ENCODE peak calls at places on chromosomes 1 and 21, in five cellular contexts. One of them, this sample, is unnamed.

GRCh38 chr1:65084068-65084467 is 63.9 kb upstream of the AK4 start:
- DNase-seq in HFF-Myc: no peak
- DNase-seq in pancreas: no peak
- DNase-seq in HCT116: no peak
- DNase-seq in endodermal cell: no peak
- DNase-seq in this sample: no peak

GRCh38 chr1:33165809-33166208 is 16.0 kb downstream of the TRIM62 start:
- DNase-seq in HFF-Myc: no peak
- DNase-seq in pancreas: no peak
- DNase-seq in HCT116: no peak
- DNase-seq in endodermal cell: no peak
- DNase-seq in this sample: no peak

GRCh38 chr21:34054259-34054658 is 19.1 kb upstream of the MRPS6 start:
- DNase-seq in HFF-Myc: no peak
- DNase-seq in pancreas: no peak
- DNase-seq in HCT116: no peak
- DNase-seq in endodermal cell: no peak
- DNase-seq in this sample: no peak

GRCh38 chr1:165254376-165254775 is 102.1 kb downstream of the LMX1A start:
- DNase-seq in HFF-Myc: no peak
- DNase-seq in pancreas: no peak
- DNase-seq in HCT116: no peak
- DNase-seq in endodermal cell: no peak
- DNase-seq in this sample: no peak

GRCh38 chr1:236398538-236398937 is 4.5 kb downstream of the EDARADD start:
- DNase-seq in HFF-Myc: no peak
- DNase-seq in pancreas: no peak
- DNase-seq in HCT116: no peak
- DNase-seq in endodermal cell: no peak
- DNase-seq in this sample: no peak

GRCh38 chr21:29613877-29614276 is 315.2 kb downstream of the BACH1 start:
- DNase-seq in HFF-Myc: no peak
- DNase-seq in pancreas: no peak
- DNase-seq in HCT116: no peak
- DNase-seq in endodermal cell: no peak
- DNase-seq in this sample: no peak

GRCh38 chr21:34722684-34723300 is 54.0 kb downstream of the CLIC6 start:
- DNase-seq in HFF-Myc: no peak
- DNase-seq in pancreas: no peak
- DNase-seq in HCT116: no peak
- DNase-seq in endodermal cell: peak
- DNase-seq in this sample: no peak

GRCh38 chr1:164137273-164137947 is 421.6 kb upstream of the PBX1 start:
- DNase-seq in HFF-Myc: no peak
- DNase-seq in pancreas: no peak
- DNase-seq in HCT116: no peak
- DNase-seq in endodermal cell: no peak
- DNase-seq in this sample: no peak

GRCh38 chr1:205749094-205749825 is 722 bp downstream of the NUCKS1 start:
- DNase-seq in HFF-Myc: peak
- DNase-seq in pancreas: peak
- DNase-seq in HCT116: peak
- DNase-seq in endodermal cell: peak
- DNase-seq in this sample: peak

GRCh38 chr1:205746757-205747412 is 3.1 kb downstream of the NUCKS1 start:
- DNase-seq in HFF-Myc: no peak
- DNase-seq in pancreas: no peak
- DNase-seq in HCT116: no peak
- DNase-seq in endodermal cell: no peak
- DNase-seq in this sample: no peak

GRCh38 chr1:205748398-205749093 is 1.4 kb downstream of the NUCKS1 start:
- DNase-seq in HFF-Myc: no peak
- DNase-seq in pancreas: no peak
- DNase-seq in HCT116: no peak
- DNase-seq in endodermal cell: no peak
- DNase-seq in this sample: peak

GRCh38 chr1:205750683-205751651 is 985 bp upstream of the NUCKS1 start:
- DNase-seq in HFF-Myc: no peak
- DNase-seq in pancreas: no peak
- DNase-seq in HCT116: peak
- DNase-seq in endodermal cell: peak
- DNase-seq in this sample: no peak

DNA sequence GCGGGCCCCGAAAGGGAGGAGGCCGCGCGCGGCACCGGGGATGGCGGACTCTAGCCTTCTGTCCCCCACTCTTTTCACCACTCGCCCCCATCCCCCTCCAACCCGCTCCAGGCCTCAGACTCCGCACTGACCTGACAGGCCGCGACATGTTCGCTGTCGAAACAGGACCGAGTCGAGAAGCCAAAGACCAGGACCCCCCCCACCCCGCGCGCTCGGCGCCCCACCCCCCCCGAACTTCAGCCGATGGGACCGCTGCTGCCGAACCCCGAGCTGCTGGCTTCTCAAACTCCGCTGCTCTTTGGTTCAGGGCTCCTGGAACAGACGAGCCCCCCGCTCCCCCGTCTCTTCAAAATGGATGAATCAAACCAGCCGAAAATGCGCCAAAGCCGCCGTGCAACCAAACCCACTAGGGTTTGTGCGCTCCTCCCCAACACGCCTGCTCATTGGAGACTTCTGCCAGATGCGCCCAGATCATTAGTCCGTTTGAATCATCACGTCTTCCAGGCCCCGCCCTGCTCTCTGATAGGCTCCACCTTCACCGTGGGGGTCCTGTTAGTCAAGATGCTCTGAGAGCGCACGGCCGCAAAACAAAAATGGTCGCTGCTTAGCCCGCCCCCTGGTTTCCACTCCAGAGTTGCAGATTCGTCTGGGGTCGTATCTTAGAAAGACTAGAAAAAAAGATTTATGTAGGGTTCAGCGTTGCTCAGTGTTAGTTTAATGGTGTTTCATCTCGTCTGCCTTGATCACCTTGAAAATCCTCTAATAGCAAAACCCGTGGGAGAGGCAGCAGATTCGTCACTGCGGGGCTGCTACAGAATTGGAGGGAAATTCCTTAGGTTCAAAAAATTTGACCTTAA is at the start of gene NUCKS1:
- DNase-seq in HFF-Myc: peak
- DNase-seq in pancreas: peak
- DNase-seq in HCT116: peak
- DNase-seq in endodermal cell: peak
- DNase-seq in this sample: peak
- TF ChIP-seq CTCF in HFF-Myc: peak
- TF ChIP-seq CTCF in pancreas: no peak
- TF ChIP-seq CTCF in HCT116: no peak
- TF ChIP-seq CTCF in endodermal cell: peak
- TF ChIP-seq CTCF in this sample: peak

DNA sequence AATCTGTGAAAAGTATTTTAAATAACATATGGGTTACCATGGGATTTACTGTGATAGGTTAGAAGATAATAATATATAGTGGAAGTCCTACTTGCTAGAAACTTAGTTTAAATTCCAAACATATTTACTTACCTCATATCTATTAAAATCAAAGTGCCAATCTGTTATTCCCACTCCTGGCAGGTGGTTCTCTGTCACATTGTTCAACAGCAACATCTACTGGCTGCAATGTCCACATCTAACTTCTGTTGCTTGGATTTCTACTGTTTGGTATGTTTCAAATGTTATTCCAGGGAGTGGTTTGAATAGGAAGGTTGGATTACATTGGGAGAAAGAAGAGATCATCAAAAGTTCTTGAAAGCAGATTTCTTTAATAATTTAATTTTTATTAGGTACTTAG is 122.5 kb upstream of the NCAM2 start:
- DNase-seq in HFF-Myc: no peak
- DNase-seq in pancreas: no peak
- DNase-seq in HCT116: no peak
- DNase-seq in endodermal cell: no peak
- DNase-seq in this sample: no peak
- TF ChIP-seq CTCF in HFF-Myc: no peak
- TF ChIP-seq CTCF in pancreas: no peak
- TF ChIP-seq CTCF in HCT116: no peak
- TF ChIP-seq CTCF in endodermal cell: peak
- TF ChIP-seq CTCF in this sample: no peak

GRCh38 chr1:63316540-63316939 is 5.8 kb upstream of the FOXD3 start:
- DNase-seq in HFF-Myc: no peak
- DNase-seq in pancreas: no peak
- DNase-seq in HCT116: no peak
- DNase-seq in endodermal cell: no peak
- DNase-seq in this sample: no peak

GRCh38 chr1:63319069-63320023 is 3.0 kb upstream of the FOXD3 start:
- DNase-seq in HFF-Myc: no peak
- DNase-seq in pancreas: no peak
- DNase-seq in HCT116: no peak
- DNase-seq in endodermal cell: peak
- DNase-seq in this sample: no peak

GRCh38 chr1:63318255-63319068 is 3.9 kb upstream of the FOXD3 start:
- DNase-seq in HFF-Myc: no peak
- DNase-seq in pancreas: no peak
- DNase-seq in HCT116: no peak
- DNase-seq in endodermal cell: peak
- DNase-seq in this sample: no peak

GRCh38 chr1:63317814-63318156 is 4.6 kb upstream of the FOXD3 start:
- DNase-seq in HFF-Myc: no peak
- DNase-seq in pancreas: no peak
- DNase-seq in HCT116: no peak
- DNase-seq in endodermal cell: no peak
- DNase-seq in this sample: no peak

GRCh38 chr1:63317007-63317813 is 5.2 kb upstream of the FOXD3 start:
- DNase-seq in HFF-Myc: peak
- DNase-seq in pancreas: peak
- DNase-seq in HCT116: peak
- DNase-seq in endodermal cell: peak
- DNase-seq in this sample: no peak
- TF ChIP-seq CTCF in HFF-Myc: peak
- TF ChIP-seq CTCF in pancreas: peak
- TF ChIP-seq CTCF in HCT116: peak
- TF ChIP-seq CTCF in endodermal cell: peak
- TF ChIP-seq CTCF in this sample: peak

DNA sequence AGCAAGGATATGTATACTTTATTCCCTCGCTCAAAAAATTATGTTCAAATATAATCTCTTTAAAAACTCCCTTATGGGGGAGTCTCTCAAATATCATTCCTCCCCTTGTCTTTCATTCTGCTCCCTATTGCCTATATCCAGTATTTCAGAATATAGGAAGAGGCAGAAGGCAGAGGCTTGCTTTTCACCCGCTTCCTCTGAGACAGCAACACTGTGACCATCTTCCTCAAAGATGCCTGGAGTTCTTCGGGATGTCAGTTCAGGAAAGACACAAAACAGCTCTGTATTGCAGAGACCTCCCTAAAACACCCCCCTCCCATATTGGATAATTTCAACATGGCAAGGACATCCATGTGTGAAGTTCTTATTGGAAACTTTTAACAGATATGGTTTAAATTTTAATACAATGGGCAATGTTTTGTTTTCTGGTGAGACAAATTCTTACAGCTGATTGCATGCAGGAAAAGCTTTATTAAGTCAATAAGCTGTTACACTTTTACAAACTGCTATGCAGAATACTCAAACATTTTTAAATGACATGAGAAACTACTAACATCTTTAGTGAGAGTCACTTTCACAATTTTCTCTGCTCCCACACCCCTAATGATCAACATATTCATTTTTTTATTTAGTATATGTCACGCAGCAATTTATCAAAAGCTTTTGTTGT is 4.8 kb downstream of the DIRAS3 start:
- DNase-seq in HFF-Myc: no peak
- DNase-seq in pancreas: no peak
- DNase-seq in HCT116: no peak
- DNase-seq in endodermal cell: no peak
- DNase-seq in this sample: no peak
- TF ChIP-seq CTCF in HFF-Myc: no peak
- TF ChIP-seq CTCF in pancreas: no peak
- TF ChIP-seq CTCF in HCT116: no peak
- TF ChIP-seq CTCF in endodermal cell: no peak
- TF ChIP-seq CTCF in this sample: no peak

GRCh38 chr1:42740756-42741580 is 932 bp upstream of the CLDN19 start:
- DNase-seq in HFF-Myc: no peak
- DNase-seq in pancreas: no peak
- DNase-seq in HCT116: no peak
- DNase-seq in endodermal cell: peak
- DNase-seq in this sample: no peak
- TF ChIP-seq CTCF in HFF-Myc: no peak
- TF ChIP-seq CTCF in pancreas: no peak
- TF ChIP-seq CTCF in HCT116: no peak
- TF ChIP-seq CTCF in endodermal cell: no peak
- TF ChIP-seq CTCF in this sample: no peak

DNA sequence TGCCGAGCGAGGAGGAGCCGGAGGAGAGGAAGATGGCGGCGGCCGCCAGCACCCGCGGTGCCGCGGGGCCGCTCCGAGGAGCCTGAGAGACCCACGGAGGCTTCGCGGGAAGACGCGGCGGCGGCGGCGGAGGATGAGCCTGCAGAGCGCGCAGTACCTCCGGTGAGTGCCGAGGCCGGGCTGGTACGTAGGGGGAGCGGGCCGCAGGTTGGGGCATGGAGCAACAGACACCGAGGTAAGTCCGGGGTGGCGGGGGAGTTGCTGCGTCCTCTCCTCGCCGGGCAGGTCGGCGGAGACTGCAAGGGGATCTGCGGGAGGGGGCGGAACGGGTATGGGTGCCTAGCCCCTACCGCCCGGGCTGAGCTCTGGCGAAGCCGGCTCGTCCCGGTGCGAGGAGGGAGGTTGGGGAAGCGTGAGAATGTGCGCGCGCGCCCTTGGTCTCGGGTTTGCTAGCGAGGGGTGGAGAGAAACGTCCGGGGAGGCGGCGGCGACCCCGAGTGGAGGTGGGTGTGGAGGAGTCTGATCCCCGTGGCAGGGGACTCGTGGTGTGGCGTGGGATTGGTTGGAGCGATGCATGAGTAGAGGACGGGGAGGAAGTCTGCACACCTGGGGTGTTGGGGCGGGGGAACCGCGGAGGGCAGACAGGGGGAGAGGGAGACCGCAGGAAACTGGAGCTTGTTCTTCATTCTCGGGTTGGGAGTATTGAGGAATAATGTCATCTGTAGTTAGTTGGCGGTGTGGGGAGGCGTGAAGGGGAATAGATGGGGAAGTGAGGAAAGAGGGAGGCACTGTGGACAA is at the start of gene SMG7:
- DNase-seq in HFF-Myc: no peak
- DNase-seq in pancreas: peak
- DNase-seq in HCT116: no peak
- DNase-seq in endodermal cell: no peak
- DNase-seq in this sample: peak
- TF ChIP-seq CTCF in HFF-Myc: no peak
- TF ChIP-seq CTCF in pancreas: no peak
- TF ChIP-seq CTCF in HCT116: no peak
- TF ChIP-seq CTCF in endodermal cell: no peak
- TF ChIP-seq CTCF in this sample: no peak

This sample was measured in HFFc6.